ENCODE peak calls at places on chromosomes 4 and X, in ten cellular contexts. F is amniotic stem cell; T is activated CD8-positive, alpha-beta memory T cell treated with anti-CD3 and anti-CD28 coated beads, Interleukin-2, amount 50 U/mL, for 48 hours; C is activated T-cell treated with anti-CD3 and anti-CD28 coated beads, Interleukin-2, amount 50 U/mL, for 1 hour; Y is fibroblast of mammary gland; R is left ventricle myocardium superior; N is GM23248; E is GM03348; U is NAMALWA; P is GM13977. V is an unnamed sample.

GRCh38 chr4:80307183-80307735 is 28.3 kb upstream of the CFAP299 start:
- DNase-seq in E (peak; percentile 24), C (no peak), R (no peak), U (no peak), Y (no peak), T (no peak), N (peak; percentile 83), F (no peak), P (no peak), V (no peak)

GRCh38 chr4:120692964-120693363 is 229.6 kb downstream of the PRDM5 start:
- DNase-seq in N (peak; percentile 91), C (no peak), T (no peak), Y (peak; percentile 92), E (peak; percentile 51), F (peak; percentile 58), R (no peak), U (no peak), P (no peak), V (peak; percentile 28)

GRCh38 chr4:16952896-16953605 is 54.6 kb upstream of the LDB2 start:
- DNase-seq in P (no peak), C (no peak), U (no peak), Y (no peak), N (no peak), T (no peak), R (no peak), F (no peak), E (no peak), V (no peak)

GRCh38 chr4:3352505-3352904 is 59.7 kb downstream of the RGS12 start:
- DNase-seq in F (no peak), E (no peak), T (no peak), Y (no peak), C (no peak), P (no peak), N (no peak), R (no peak), U (no peak), V (no peak)

GRCh38 chrX:13903405-13903804 is 86.5 kb upstream of the GPM6B start:
- DNase-seq in R (no peak), F (no peak), P (no peak), U (no peak), C (no peak), Y (peak; percentile 70), N (no peak), T (no peak), E (no peak), V (no peak)

GRCh38 chr4:144658908-144659307 is 13.0 kb downstream of the HHIP start:
- DNase-seq in T (no peak), Y (peak; percentile 66), N (no peak), P (no peak), R (no peak), U (no peak), C (no peak), E (no peak), F (no peak), V (no peak)

GRCh38 chr4:150305995-150306394 is 227.8 kb downstream of the DCLK2 start:
- DNase-seq in N (peak; percentile 67), Y (peak; percentile 59), T (no peak), F (no peak), C (no peak), R (no peak), E (peak; percentile 58), P (no peak), U (no peak), V (no peak)

GRCh38 chr4:147056951-147057630 is 111.4 kb upstream of the TTC29 start:
- DNase-seq in C (no peak), F (no peak), E (peak; percentile 13), N (peak; percentile 54), P (no peak), Y (peak; percentile 34), T (no peak), R (no peak), U (no peak), V (peak; percentile 9)

GRCh38 chrX:1450381-1451161 is 2.1 kb downstream of the ASMTL start:
- DNase-seq in U (no peak), Y (no peak), E (no peak), C (peak; percentile 21), F (no peak), R (no peak), N (no peak), P (peak; percentile 4), T (peak; percentile 53), V (no peak)

GRCh38 chr4:27366424-27366823 is 505.8 kb downstream of the STIM2 start:
- DNase-seq in N (peak; percentile 52), Y (peak; percentile 87), R (no peak), T (no peak), E (no peak), U (no peak), F (no peak), P (no peak), C (no peak), V (no peak)

GRCh38 chr4:121741751-121742150 is 23.2 kb downstream of the SMIM43 start:
- DNase-seq in Y (no peak), F (no peak), T (no peak), P (no peak), R (no peak), U (no peak), E (no peak), N (no peak), C (no peak), V (no peak)

GRCh38 chrX:19893722-19894121 is 6.3 kb upstream of the SH3KBP1 start:
- DNase-seq in U (no peak), T (no peak), R (no peak), Y (peak; percentile 62), P (no peak), N (peak; percentile 55), C (no peak), F (no peak), E (peak; percentile 47), V (no peak)

GRCh38 chrX:144627947-144628346 is 619.4 kb upstream of the SPANXN1 start:
- DNase-seq in C (no peak), E (no peak), N (no peak), U (no peak), F (no peak), P (no peak), T (no peak), R (no peak), Y (no peak), V (no peak)

GRCh38 chrX:12058087-12058486 is 80.2 kb upstream of the FRMPD4 start:
- DNase-seq in C (no peak), Y (no peak), P (no peak), U (no peak), N (no peak), R (no peak), T (no peak), F (no peak), E (no peak), V (no peak)

V was measured in smooth muscle cell of the brain vasculature.